ENCODE peak calls at places on chromosomes 11 and 22, in seven cellular contexts. Y is hepatocyte, T is OCI-LY7, C is PC-3, H is GM23338, B is neural progenitor cell, L is SK-N-SH. N is an unnamed sample.

GRCh38 chr22:44625981-44626687 is 75.9 kb upstream of the PRR5 start:
- DNase-seq in Y (peak), T (peak), C (peak), H (peak), B (peak), L (peak), N (peak)

GRCh38 chr11:3044004-3044403 is 13.2 kb downstream of the CARS1 start:
- DNase-seq in Y (no peak), T (no peak), C (no peak), H (no peak), B (no peak), L (no peak), N (peak)

GRCh38 chr11:15568440-15568839 is 453.7 kb downstream of the INSC start:
- DNase-seq in Y (no peak), T (no peak), C (no peak), H (no peak), B (no peak), L (no peak), N (no peak)

GRCh38 chr11:31340903-31341572 is 28.5 kb downstream of the DCDC1 start:
- DNase-seq in Y (peak), T (peak), C (peak), H (peak), B (peak), L (peak), N (peak)

GRCh38 chr11:86486261-86487030 is 111.8 kb downstream of the CCDC81 start:
- DNase-seq in Y (peak), T (no peak), C (no peak), H (no peak), B (no peak), L (no peak), N (no peak)

GRCh38 chr22:19974233-19974861 is 32.7 kb upstream of the TXNRD2 start:
- DNase-seq in Y (peak), T (peak), C (peak), H (peak), B (peak), L (peak), N (peak)

GRCh38 chr11:69982675-69983570 is 95.2 kb upstream of the ANO1 start:
- DNase-seq in Y (no peak), T (no peak), C (no peak), H (peak), B (no peak), L (no peak), N (no peak)

GRCh38 chr11:14249121-14249963 is 109.6 kb downstream of the RRAS2 start:
- DNase-seq in Y (peak), T (peak), C (peak), H (peak), B (peak), L (peak), N (peak)

GRCh38 chr11:65366340-65366773 is 11.8 kb downstream of the TIGD3 start:
- DNase-seq in Y (peak), T (peak), C (peak), H (peak), B (peak), L (peak), N (peak)

GRCh38 chr11:96277696-96278038 is 65.3 kb downstream of the MAML2 start:
- DNase-seq in Y (no peak), T (no peak), C (no peak), H (no peak), B (no peak), L (no peak), N (no peak)
- TF ChIP-seq EZH2phosphoT487 in Y (no peak), T (no peak), C (no peak), H (no peak), B (no peak), L (no peak), N (no peak)

GRCh38 chr22:35812600-35812999 is 94.9 kb downstream of the APOL5 start:
- DNase-seq in Y (no peak), T (no peak), C (no peak), H (no peak), B (no peak), L (no peak), N (no peak)
- H3K27ac ChIP-seq in Y (no peak), T (no peak), C (no peak), H (no peak), B (no peak), L (no peak), N (no peak)

DNA sequence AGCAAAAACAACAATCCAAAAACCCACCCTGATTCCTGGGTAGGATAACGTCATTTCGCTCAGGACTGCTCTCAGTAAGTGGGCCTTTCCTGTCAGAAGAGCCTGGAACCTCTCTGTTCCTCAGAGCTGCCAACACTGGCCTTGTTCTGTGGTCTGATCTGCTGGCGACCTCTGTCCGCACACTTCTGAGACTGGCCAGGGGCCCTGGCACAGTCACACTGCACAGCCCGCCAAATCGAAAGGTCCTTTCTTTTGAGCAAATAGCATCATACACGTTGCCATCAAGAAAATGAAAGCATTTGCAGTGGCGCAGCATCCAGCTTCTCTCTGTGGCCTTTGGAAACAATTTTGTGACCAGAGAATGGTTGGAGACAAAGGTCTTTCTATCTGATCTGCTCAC is 80.1 kb upstream of the SYT13 start:
- DNase-seq in Y (no peak), T (no peak), C (no peak), H (no peak), B (no peak), L (no peak), N (no peak)
- TF ChIP-seq EZH2phosphoT487 in Y (no peak), T (no peak), C (no peak), H (no peak), B (no peak), L (no peak), N (no peak)

GRCh38 chr11:57646756-57647303 is 2.9 kb downstream of the YPEL4 start:
- DNase-seq in Y (peak), T (no peak), C (no peak), H (peak), B (no peak), L (no peak), N (no peak)
- H3K27ac ChIP-seq in Y (no peak), T (no peak), C (no peak), H (peak), B (peak), L (no peak), N (no peak)

GRCh38 chr11:45816614-45817013 is 11.7 kb downstream of the SLC35C1 start:
- DNase-seq in Y (no peak), T (no peak), C (no peak), H (peak), B (peak), L (no peak), N (no peak)
- TF ChIP-seq EZH2phosphoT487 in Y (no peak), T (no peak), C (no peak), H (no peak), B (no peak), L (no peak), N (no peak)

GRCh38 chr11:114159320-114159719 is 99.8 kb downstream of the ZBTB16 start:
- DNase-seq in Y (no peak), T (no peak), C (peak), H (no peak), B (no peak), L (no peak), N (no peak)

GRCh38 chr11:114161486-114162250 is 102.2 kb downstream of the ZBTB16 start:
- DNase-seq in Y (no peak), T (no peak), C (no peak), H (no peak), B (no peak), L (no peak), N (no peak)

GRCh38 chr11:114162719-114163123 is 103.2 kb downstream of the ZBTB16 start:
- DNase-seq in Y (peak), T (no peak), C (peak), H (no peak), B (no peak), L (peak), N (peak)

GRCh38 chr11:114159802-114160588 is 100.5 kb downstream of the ZBTB16 start:
- DNase-seq in Y (peak), T (peak), C (peak), H (peak), B (peak), L (peak), N (peak)

GRCh38 chr11:114160884-114161283 is 101.4 kb downstream of the ZBTB16 start:
- DNase-seq in Y (no peak), T (no peak), C (no peak), H (no peak), B (no peak), L (no peak), N (no peak)
- H3K27ac ChIP-seq in Y (peak), T (peak), C (no peak), H (no peak), B (no peak), L (no peak), N (no peak)

N was measured in GM23248.